ENCODE peak calls at places on chromosome 2, in eight cellular contexts. N, U, A, T, E, Y, G and J are unnamed samples.

GRCh38 chr2:109419960-109420370 is 193.8 kb downstream of the SEPTIN10 start:
- DNase-seq in N (no peak), U (no peak), A (no peak), T (no peak), E (no peak), Y (no peak), G (peak; percentile 39), J (no peak)

GRCh38 chr2:105929506-105929905 is 184.8 kb downstream of the NCK2 start:
- DNase-seq in N (no peak), U (no peak), A (no peak), T (no peak), E (no peak), Y (peak; percentile 2), G (no peak), J (no peak)

GRCh38 chr2:215332876-215333600 is 21.2 kb downstream of the ATIC start:
- DNase-seq in N (no peak), U (no peak), A (no peak), T (peak; percentile 64), E (peak; percentile 9), Y (no peak), G (no peak), J (no peak)

GRCh38 chr2:232543491-232543890 is 4.0 kb downstream of the CHRNG start:
- DNase-seq in N (no peak), U (no peak), A (no peak), T (no peak), E (no peak), Y (no peak), G (no peak), J (no peak)

GRCh38 chr2:73037947-73038585 is 33.4 kb downstream of the SFXN5 start:
- DNase-seq in N (no peak), U (no peak), A (no peak), T (no peak), E (no peak), Y (no peak), G (no peak), J (no peak)

GRCh38 chr2:95393901-95394300 is 8.6 kb upstream of the FAHD2A start:
- DNase-seq in N (no peak), U (no peak), A (no peak), T (no peak), E (no peak), Y (no peak), G (no peak), J (no peak)

GRCh38 chr2:180416553-180417113 is 409.5 kb upstream of the CWC22 start:
- DNase-seq in N (no peak), U (no peak), A (no peak), T (no peak), E (no peak), Y (no peak), G (no peak), J (no peak)

GRCh38 chr2:71129891-71130324 is at the start of gene MCEE:
- DNase-seq in N (peak; percentile 83), U (peak; percentile 55), A (peak; percentile 81), T (peak; percentile 95), E (peak; percentile 88), Y (peak; percentile 80), G (peak; percentile 0), J (peak; percentile 91)

GRCh38 chr2:210199186-210199765 is 26.0 kb downstream of the ACADL start:
- DNase-seq in N (no peak), U (no peak), A (no peak), T (no peak), E (no peak), Y (peak; percentile 51), G (no peak), J (no peak)

GRCh38 chr2:127546797-127547196 is 11.3 kb downstream of the MYO7B start:
- DNase-seq in N (no peak), U (no peak), A (no peak), T (no peak), E (no peak), Y (no peak), G (no peak), J (no peak)

GRCh38 chr2:8125741-8126691 is 555.8 kb upstream of the ID2 start:
- DNase-seq in N (no peak), U (no peak), A (no peak), T (no peak), E (no peak), Y (peak; percentile 30), G (no peak), J (no peak)

GRCh38 chr2:37614061-37614802 is 57.2 kb downstream of the CDC42EP3 start:
- DNase-seq in N (no peak), U (no peak), A (no peak), T (no peak), E (no peak), Y (peak; percentile 88), G (peak; percentile 70), J (no peak)

GRCh38 chr2:185255566-185255965 is 483.0 kb upstream of the FSIP2 start:
- DNase-seq in N (no peak), U (no peak), A (no peak), T (no peak), E (no peak), Y (peak; percentile 12), G (no peak), J (no peak)

GRCh38 chr2:197011777-197012641 is 85.5 kb upstream of the PGAP1 start:
- DNase-seq in N (no peak), U (no peak), A (no peak), T (no peak), E (peak; percentile 69), Y (peak; percentile 58), G (no peak), J (no peak)

GRCh38 chr2:43848174-43848573 is 9.4 kb downstream of the ABCG8 start:
- DNase-seq in N (no peak), U (peak; percentile 10), A (no peak), T (no peak), E (peak; percentile 12), Y (no peak), G (no peak), J (no peak)

GRCh38 chr2:20231632-20232031 is 6.7 kb upstream of the SDC1 start:
- DNase-seq in N (no peak), U (no peak), A (no peak), T (peak; percentile 93), E (no peak), Y (peak; percentile 67), G (no peak), J (peak; percentile 65)

GRCh38 chr2:20584045-20584636 is 66.8 kb downstream of the HS1BP3 start:
- DNase-seq in N (no peak), U (no peak), A (no peak), T (no peak), E (no peak), Y (no peak), G (peak; percentile 49), J (no peak)

DNA sequence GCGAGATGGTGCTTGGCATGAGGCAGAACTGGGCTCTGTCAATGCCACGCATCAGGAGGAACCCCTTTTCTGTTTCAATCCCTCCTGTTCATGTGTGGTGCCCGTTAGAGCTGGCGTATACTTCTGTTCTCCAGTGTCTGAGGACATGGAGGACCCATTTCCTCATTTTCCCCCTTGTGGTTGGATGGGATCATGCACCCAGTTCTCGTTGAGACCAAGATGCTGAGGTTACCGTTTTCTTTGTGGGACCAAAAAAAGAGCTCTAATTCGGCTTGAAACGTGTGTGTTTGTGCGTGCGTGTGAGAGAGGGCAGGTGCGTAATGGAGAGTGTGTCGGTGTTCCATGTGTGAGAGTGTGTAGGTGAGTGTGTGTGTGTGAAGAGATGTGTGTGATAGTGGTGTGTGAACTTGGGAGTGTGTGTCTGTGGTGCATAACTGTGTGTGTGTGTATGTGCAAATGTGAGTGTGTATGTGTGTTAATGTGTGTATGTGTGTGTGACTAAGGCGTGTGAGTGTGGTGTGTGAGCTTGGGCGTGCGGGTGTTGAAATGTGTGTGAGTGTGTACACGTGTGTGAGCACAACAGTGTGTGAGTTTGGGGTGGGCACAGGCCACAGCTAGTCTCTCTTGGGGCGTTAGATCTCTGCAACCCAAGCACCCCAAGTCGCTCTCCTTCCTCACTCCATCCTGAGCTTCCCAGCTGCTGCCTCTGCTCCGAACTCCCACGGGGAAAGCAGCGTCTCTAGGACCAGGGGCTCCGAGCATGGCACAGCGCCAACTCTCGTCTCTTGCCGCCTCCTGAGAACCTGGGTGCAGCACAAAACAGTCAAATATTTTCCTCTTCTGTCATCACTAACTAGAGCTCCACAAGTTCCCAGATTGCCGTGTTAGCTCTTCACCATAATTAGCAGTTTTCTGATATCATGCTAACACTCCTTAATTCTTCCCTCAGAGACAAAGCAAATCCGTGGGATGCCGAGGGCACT is 75.8 kb downstream of the LONRF2 start:
- DNase-seq in N (peak; percentile 26), U (no peak), A (no peak), T (no peak), E (no peak), Y (peak; percentile 25), G (no peak), J (no peak)
- TF ChIP-seq CTCF in N (peak; percentile 53), U (peak; percentile 49), A (peak; percentile 50), T (no peak), E (peak; percentile 16), Y (peak; percentile 49), G (peak; percentile 45), J (peak; percentile 69)

DNA sequence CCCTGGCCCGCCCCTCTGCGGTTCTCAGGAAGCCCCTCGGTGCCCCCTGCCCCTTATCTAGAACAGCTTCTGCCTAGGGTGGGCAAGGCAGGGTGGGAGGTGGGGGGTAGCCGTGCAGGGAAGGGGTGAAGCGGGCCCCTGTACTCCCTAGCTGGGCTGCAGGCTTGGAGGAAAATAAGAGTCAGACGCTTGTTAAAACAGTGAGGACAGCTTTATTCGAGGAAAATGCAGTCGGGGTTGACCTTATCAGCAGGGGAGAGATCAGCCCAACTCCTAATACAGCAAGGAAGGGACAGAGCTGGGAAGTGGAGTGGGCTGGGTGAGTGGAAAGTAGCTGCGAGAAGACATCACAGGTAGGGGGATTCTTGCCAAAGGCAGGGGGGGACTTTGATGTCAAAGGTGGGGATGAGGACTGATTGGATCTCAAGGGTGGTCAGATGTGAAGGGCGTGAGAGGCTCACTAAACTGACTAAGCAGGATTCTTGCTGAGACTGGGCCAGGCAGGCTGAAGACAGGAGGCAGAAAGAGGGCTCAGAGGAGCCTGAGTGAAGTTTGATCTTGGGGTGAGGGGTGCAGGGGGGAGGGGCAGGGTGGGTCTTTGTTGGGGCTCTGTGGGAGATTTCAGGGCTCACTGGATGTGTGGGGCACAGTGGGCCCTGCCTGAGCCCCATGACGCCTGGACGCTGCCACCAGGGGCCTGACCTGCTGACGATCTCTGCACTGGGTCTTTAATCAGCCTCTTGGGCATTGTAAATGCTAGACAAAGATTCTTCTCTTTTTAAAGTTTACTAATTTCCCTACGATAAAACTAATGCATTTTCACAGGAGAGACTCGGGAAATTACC is 29.9 kb downstream of the HPCAL1 start:
- DNase-seq in N (no peak), U (no peak), A (no peak), T (no peak), E (no peak), Y (no peak), G (no peak), J (no peak)
- TF ChIP-seq CTCF in N (no peak), U (no peak), A (no peak), T (no peak), E (no peak), Y (no peak), G (no peak), J (no peak)

GRCh38 chr2:113126845-113127645 is at the start of gene IL1RN:
- DNase-seq in N (no peak), U (no peak), A (no peak), T (no peak), E (no peak), Y (no peak), G (no peak), J (no peak)
- TF ChIP-seq CTCF in N (no peak), U (no peak), A (no peak), T (no peak), E (no peak), Y (no peak), G (no peak), J (no peak)

DNA sequence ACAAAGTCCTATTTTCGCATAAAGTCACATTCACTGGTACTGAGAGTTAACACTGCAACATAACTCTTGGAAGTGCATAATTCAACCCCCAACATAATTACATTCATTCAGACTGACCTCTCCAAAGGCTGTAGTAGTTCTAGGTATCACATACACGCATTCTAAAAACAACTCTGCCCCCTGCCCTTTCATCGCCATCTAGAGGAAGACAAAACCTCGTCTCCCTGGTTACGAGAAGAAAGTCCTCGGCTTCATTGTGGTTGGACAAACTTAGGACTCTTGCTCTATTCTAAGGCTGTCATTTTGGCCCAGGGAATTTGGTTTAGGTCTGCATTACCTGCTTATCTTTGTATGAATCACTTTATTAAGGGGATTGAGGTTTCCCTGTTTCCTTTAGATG is 215.3 kb upstream of the NRXN1 start:
- DNase-seq in N (no peak), U (no peak), A (no peak), T (no peak), E (no peak), Y (no peak), G (no peak), J (no peak)
- TF ChIP-seq CTCF in N (no peak), U (no peak), A (no peak), T (no peak), E (no peak), Y (no peak), G (no peak), J (no peak)